ENCODE peak calls at places on chromosomes 6 and 20, in seven cellular contexts. Q, Y, F, S, L, M and D are unnamed samples.

GRCh38 chr6:33730611-33731010 is 16.1 kb downstream of the IP6K3 start:
- DNase-seq in Q (no peak), Y (no peak), F (no peak), S (no peak), L (no peak), M (no peak), D (no peak)

GRCh38 chr20:39661833-39662232 is 699.7 kb downstream of the DHX35 start:
- DNase-seq in Q (no peak), Y (no peak), F (no peak), S (no peak), L (no peak), M (no peak), D (no peak)

GRCh38 chr20:25226433-25227316 is 21.2 kb upstream of the PYGB start:
- DNase-seq in Q (no peak), Y (no peak), F (no peak), S (no peak), L (no peak), M (no peak), D (no peak)

GRCh38 chr6:47352966-47353365 is 43.3 kb upstream of the TNFRSF21 start:
- DNase-seq in Q (no peak), Y (no peak), F (no peak), S (no peak), L (no peak), M (no peak), D (no peak)

GRCh38 chr6:4356899-4357659 is 221.7 kb upstream of the ECI2 start:
- DNase-seq in Q (no peak), Y (no peak), F (no peak), S (no peak), L (no peak), M (no peak), D (no peak)

GRCh38 chr6:10410214-10410873 is 4.5 kb downstream of the TFAP2A start:
- DNase-seq in Q (no peak), Y (no peak), F (no peak), S (no peak), L (no peak), M (no peak), D (no peak)

GRCh38 chr6:72616406-72617015 is 5.4 kb upstream of the KCNQ5 start:
- DNase-seq in Q (peak), Y (no peak), F (peak), S (no peak), L (peak), M (no peak), D (no peak)

GRCh38 chr6:159463440-159463839 is 229.6 kb downstream of the SOD2 start:
- DNase-seq in Q (peak), Y (no peak), F (peak), S (no peak), L (no peak), M (no peak), D (no peak)

GRCh38 chr6:7640607-7641577 is 50.9 kb downstream of the SNRNP48 start:
- DNase-seq in Q (peak), Y (no peak), F (peak), S (no peak), L (peak), M (peak), D (no peak)

GRCh38 chr6:107113460-107114212 is 1.7 kb downstream of the BEND3 start:
- DNase-seq in Q (no peak), Y (no peak), F (no peak), S (no peak), L (no peak), M (no peak), D (no peak)

GRCh38 chr20:5402903-5403531 is 86.3 kb upstream of the PROKR2 start:
- DNase-seq in Q (peak), Y (no peak), F (peak), S (peak), L (peak), M (no peak), D (peak)

GRCh38 chr6:136548582-136549330 is 1.5 kb downstream of the MAP7 start:
- DNase-seq in Q (no peak), Y (no peak), F (no peak), S (no peak), L (no peak), M (no peak), D (no peak)

GRCh38 chr20:46644733-46645132 is 6.5 kb downstream of the SLC13A3 start:
- DNase-seq in Q (no peak), Y (no peak), F (no peak), S (no peak), L (no peak), M (no peak), D (no peak)

GRCh38 chr6:97177905-97178304 is 105.1 kb downstream of the MMS22L start:
- DNase-seq in Q (peak), Y (no peak), F (no peak), S (no peak), L (no peak), M (no peak), D (no peak)

GRCh38 chr20:51193066-51193772 is 170.3 kb upstream of the KCNG1 start:
- DNase-seq in Q (peak), Y (no peak), F (no peak), S (no peak), L (peak), M (no peak), D (no peak)

GRCh38 chr20:59495166-59495565 is 109.2 kb upstream of the PHACTR3 start:
- DNase-seq in Q (no peak), Y (no peak), F (no peak), S (no peak), L (no peak), M (no peak), D (no peak)

GRCh38 chr20:61731363-61732181 is 334.1 kb downstream of the TAF4 start:
- DNase-seq in Q (peak), Y (no peak), F (no peak), S (no peak), L (peak), M (no peak), D (no peak)

GRCh38 chr20:20364016-20364746 is 3.7 kb upstream of the INSM1 start:
- DNase-seq in Q (no peak), Y (no peak), F (peak), S (peak), L (no peak), M (no peak), D (peak)

GRCh38 chr6:3522561-3523287 is 65.9 kb upstream of the SLC22A23 start:
- DNase-seq in Q (peak), Y (no peak), F (peak), S (no peak), L (peak), M (peak), D (no peak)

GRCh38 chr6:153618371-153619328 is 420.4 kb upstream of the OPRM1 start:
- DNase-seq in Q (no peak), Y (no peak), F (peak), S (no peak), L (peak), M (no peak), D (no peak)

GRCh38 chr6:90466191-90466940 is 120.5 kb downstream of the MAP3K7 start:
- DNase-seq in Q (peak), Y (no peak), F (peak), S (no peak), L (peak), M (no peak), D (peak)

GRCh38 chr6:16470502-16471221 is 232.3 kb downstream of the GMPR start:
- DNase-seq in Q (no peak), Y (no peak), F (no peak), S (no peak), L (no peak), M (no peak), D (no peak)

GRCh38 chr6:42110683-42111082 is 31.7 kb downstream of the C6orf132 start:
- DNase-seq in Q (no peak), Y (no peak), F (no peak), S (no peak), L (no peak), M (no peak), D (no peak)
- H4K8ac ChIP-seq in Q (no peak), Y (no peak), F (no peak), S (no peak), L (no peak), M (no peak), D (no peak)

GRCh38 chr6:166774292-166774691 is 147.2 kb upstream of the RPS6KA2 start:
- DNase-seq in Q (no peak), Y (no peak), F (no peak), S (no peak), L (no peak), M (no peak), D (no peak)
- H4K8ac ChIP-seq in Q (no peak), Y (no peak), F (no peak), S (no peak), L (no peak), M (no peak), D (no peak)

DNA sequence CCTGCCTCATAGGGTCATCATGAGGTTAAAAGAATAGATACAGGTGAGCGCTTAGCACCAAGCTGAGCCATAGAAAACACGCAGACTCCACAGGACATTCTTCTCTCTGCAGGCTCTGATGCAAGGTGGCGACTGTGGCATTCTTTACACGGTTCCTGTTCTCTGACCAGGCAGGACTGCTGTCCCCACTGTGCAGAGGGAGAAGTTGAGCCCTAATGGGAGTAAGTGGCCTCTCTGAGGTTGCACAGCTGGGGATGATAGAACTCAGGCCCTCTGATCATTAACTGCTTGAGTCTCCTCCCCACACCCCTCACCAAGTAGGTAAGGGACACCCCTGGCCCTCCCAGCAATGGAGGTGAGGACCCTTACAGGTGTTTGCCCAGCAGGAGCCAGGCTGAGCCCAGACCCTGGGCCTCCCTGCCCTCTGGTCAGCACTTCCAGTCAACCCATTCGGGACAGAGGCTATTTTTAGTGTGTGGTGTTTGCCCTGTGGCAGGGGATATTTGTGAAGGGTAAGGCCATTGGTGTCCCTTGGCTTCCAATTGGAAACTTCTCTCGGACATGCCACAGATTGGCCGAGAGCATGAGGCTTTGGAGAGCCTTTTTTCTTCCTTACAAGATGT is 116.8 kb downstream of the VEGFA start:
- DNase-seq in Q (no peak), Y (no peak), F (no peak), S (no peak), L (no peak), M (no peak), D (no peak)
- H4K8ac ChIP-seq in Q (no peak), Y (peak), F (no peak), S (no peak), L (no peak), M (no peak), D (no peak)

GRCh38 chr20:31640259-31640658 is 2.5 kb downstream of the COX4I2 start:
- DNase-seq in Q (no peak), Y (no peak), F (no peak), S (no peak), L (no peak), M (no peak), D (no peak)
- H4K8ac ChIP-seq in Q (no peak), Y (no peak), F (no peak), S (no peak), L (no peak), M (no peak), D (no peak)

DNA sequence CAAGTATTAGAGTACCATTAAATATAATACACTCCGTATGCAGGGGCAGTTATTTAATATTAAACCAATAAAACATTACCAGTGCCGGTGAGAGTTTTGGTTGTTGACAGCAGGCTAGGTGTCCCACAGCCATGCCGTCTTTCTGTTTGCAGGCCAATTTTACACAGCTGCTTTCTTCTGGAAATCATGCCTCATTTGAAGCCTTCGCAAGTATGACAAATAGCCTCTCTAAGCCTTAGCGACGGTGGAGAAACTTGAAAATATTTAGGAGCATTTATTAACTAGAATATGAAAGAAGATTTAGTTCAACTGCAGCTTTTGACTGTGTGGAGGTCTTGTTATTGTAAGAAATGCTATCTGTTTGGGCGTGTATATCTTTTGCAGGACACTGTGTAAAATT is 226.0 kb downstream of the BMP2 start:
- DNase-seq in Q (no peak), Y (no peak), F (no peak), S (no peak), L (no peak), M (no peak), D (no peak)
- H4K8ac ChIP-seq in Q (no peak), Y (no peak), F (no peak), S (no peak), L (no peak), M (no peak), D (no peak)

DNA sequence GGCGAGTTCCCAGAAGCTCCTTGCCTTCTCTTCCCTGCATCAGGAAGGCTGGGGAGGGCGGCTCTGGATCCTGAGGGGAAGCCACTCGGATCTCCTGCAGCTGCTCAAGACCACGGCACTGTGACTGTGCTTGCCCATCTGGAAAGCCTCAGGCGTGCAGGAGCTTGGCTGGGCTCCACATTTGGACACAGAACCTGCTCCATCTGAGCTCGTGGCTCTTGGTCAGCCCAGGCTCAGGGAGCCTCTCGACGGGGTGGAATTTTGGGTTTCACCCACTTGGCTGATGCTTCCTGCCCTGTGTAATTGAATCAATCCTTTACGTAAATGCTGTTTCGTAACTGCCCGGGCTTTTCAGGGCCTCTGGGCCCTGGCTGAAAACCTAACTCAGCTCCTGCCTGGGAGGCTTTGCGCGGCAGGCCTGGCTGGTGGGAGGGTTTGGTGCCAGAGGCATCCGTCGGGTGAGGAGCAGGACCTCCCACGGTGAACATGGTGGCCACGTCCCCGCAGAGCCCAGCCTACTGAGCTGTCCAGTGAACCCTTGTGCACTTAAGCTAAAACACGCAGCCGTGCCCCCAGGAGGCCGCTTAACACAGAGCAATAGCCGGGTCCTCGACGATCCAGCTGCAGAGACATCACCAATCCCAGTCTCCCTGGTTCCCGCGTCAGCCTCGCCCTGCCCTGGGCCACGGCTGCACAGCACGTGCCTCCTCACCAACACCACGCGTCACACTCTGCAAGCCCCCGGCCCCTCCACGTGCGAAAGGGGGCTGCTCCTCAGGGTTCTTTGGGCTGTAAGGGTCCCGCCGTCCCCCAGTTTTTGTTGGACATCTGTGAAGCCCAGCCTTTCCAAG is 241.0 kb downstream of the DLL1 start:
- DNase-seq in Q (peak), Y (no peak), F (no peak), S (no peak), L (peak), M (peak), D (no peak)
- H4K8ac ChIP-seq in Q (no peak), Y (no peak), F (no peak), S (no peak), L (no peak), M (no peak), D (no peak)

GRCh38 chr6:25630508-25631229 is 21.3 kb upstream of the SCGN start:
- DNase-seq in Q (no peak), Y (no peak), F (peak), S (no peak), L (no peak), M (no peak), D (no peak)
- H4K8ac ChIP-seq in Q (no peak), Y (no peak), F (no peak), S (no peak), L (no peak), M (no peak), D (no peak)

DNA sequence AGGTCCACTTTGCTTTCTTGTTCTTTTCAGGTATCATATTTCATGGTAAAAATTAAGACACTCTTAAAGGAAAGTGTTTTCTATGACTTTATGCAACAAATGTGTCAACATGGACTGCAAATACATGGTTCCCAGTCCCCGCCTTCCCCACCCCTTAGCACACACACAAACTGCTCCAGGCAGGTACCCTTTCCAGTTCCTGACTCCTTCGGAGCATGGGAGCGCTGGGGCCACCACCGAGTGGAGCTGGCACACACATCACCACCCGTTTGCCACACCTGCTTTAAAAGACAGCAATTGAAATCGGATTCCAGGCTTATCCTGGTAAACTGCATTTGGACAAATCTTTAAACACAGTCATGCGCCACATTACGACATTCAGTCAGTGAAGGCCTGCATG is 22.2 kb downstream of the RNASET2 start:
- DNase-seq in Q (no peak), Y (no peak), F (no peak), S (no peak), L (no peak), M (no peak), D (no peak)
- H4K8ac ChIP-seq in Q (no peak), Y (no peak), F (no peak), S (no peak), L (no peak), M (no peak), D (no peak)

GRCh38 chr20:63163596-63164560 is 52.1 kb downstream of the YTHDF1 start:
- DNase-seq in Q (no peak), Y (no peak), F (no peak), S (no peak), L (no peak), M (no peak), D (peak)
- H4K8ac ChIP-seq in Q (no peak), Y (peak), F (no peak), S (no peak), L (no peak), M (no peak), D (no peak)